ENCODE peak calls at places on chromosomes 6 and 20, in five cellular contexts. R is astrocyte of the spinal cord, Y is AG10803, O is T-helper 1 cell, F is fibroblast of mammary gland. H is an unnamed sample.

GRCh38 chr6:63584125-63584514 is 11.8 kb downstream of the LOC128125822 start:
- DNase-seq in R (peak), Y (no peak), O (no peak), F (peak), H (no peak)

GRCh38 chr20:63942250-63943006 is 13.8 kb downstream of the UCKL1 start:
- DNase-seq in R (peak), Y (no peak), O (no peak), F (peak), H (no peak)

GRCh38 chr20:51220293-51220706 is 197.4 kb upstream of the KCNG1 start:
- DNase-seq in R (no peak), Y (no peak), O (peak), F (peak), H (peak)

GRCh38 chr20:8152183-8152582 is 20.1 kb downstream of the PLCB1 start:
- DNase-seq in R (peak), Y (peak), O (no peak), F (peak), H (peak)

GRCh38 chr6:34511214-34511922 is 44.8 kb downstream of the SPDEF start:
- DNase-seq in R (no peak), Y (no peak), O (no peak), F (no peak), H (no peak)

GRCh38 chr6:3398755-3399671 is 57.8 kb downstream of the SLC22A23 start:
- DNase-seq in R (no peak), Y (no peak), O (no peak), F (no peak), H (no peak)

GRCh38 chr6:169847773-169848380 is 96.5 kb downstream of the ERMARD start:
- DNase-seq in R (no peak), Y (no peak), O (no peak), F (peak), H (no peak)

GRCh38 chr6:138454976-138455706 is 44.2 kb downstream of the NHSL1 start:
- DNase-seq in R (no peak), Y (no peak), O (peak), F (peak), H (peak)

GRCh38 chr20:9053108-9053507 is 15.8 kb upstream of the PLCB4 start:
- DNase-seq in R (no peak), Y (no peak), O (no peak), F (no peak), H (no peak)

GRCh38 chr6:137853569-137854213 is 13.4 kb upstream of the TNFAIP3 start:
- DNase-seq in R (peak), Y (no peak), O (no peak), F (peak), H (peak)